ENCODE peak calls at places on chromosome 11, in six cellular contexts. One of them, this sample, is unnamed.

GRCh38 chr11:2862950-2863618 is 22.5 kb downstream of the CDKN1C start:
- DNase-seq in renal cortical epithelial cell: no peak
- DNase-seq in RCC 7860: no peak
- DNase-seq in T-cell: no peak
- DNase-seq in smooth muscle cell of the brain vasculature: no peak
- DNase-seq in NCI-H2029: no peak
- DNase-seq in this sample: peak

GRCh38 chr11:132631956-132632355 is 900.3 kb downstream of the OPCML start:
- DNase-seq in renal cortical epithelial cell: no peak
- DNase-seq in RCC 7860: no peak
- DNase-seq in T-cell: no peak
- DNase-seq in smooth muscle cell of the brain vasculature: no peak
- DNase-seq in NCI-H2029: no peak
- DNase-seq in this sample: no peak

GRCh38 chr11:46290021-46290420 is 12.6 kb downstream of the CREB3L1 start:
- DNase-seq in renal cortical epithelial cell: no peak
- DNase-seq in RCC 7860: no peak
- DNase-seq in T-cell: no peak
- DNase-seq in smooth muscle cell of the brain vasculature: no peak
- DNase-seq in NCI-H2029: no peak
- DNase-seq in this sample: no peak

GRCh38 chr11:43243901-43244300 is 67.9 kb upstream of the API5 start:
- DNase-seq in renal cortical epithelial cell: no peak
- DNase-seq in RCC 7860: no peak
- DNase-seq in T-cell: no peak
- DNase-seq in smooth muscle cell of the brain vasculature: no peak
- DNase-seq in NCI-H2029: no peak
- DNase-seq in this sample: no peak

GRCh38 chr11:129828301-129828836 is 12.7 kb downstream of the TMEM45B start:
- DNase-seq in renal cortical epithelial cell: peak
- DNase-seq in RCC 7860: peak
- DNase-seq in T-cell: no peak
- DNase-seq in smooth muscle cell of the brain vasculature: no peak
- DNase-seq in NCI-H2029: peak
- DNase-seq in this sample: no peak

GRCh38 chr11:3103076-3103475 is 45.9 kb upstream of the CARS1 start:
- DNase-seq in renal cortical epithelial cell: no peak
- DNase-seq in RCC 7860: no peak
- DNase-seq in T-cell: no peak
- DNase-seq in smooth muscle cell of the brain vasculature: no peak
- DNase-seq in NCI-H2029: no peak
- DNase-seq in this sample: no peak

GRCh38 chr11:4416306-4416705 is 22.8 kb upstream of the TRIM21 start:
- DNase-seq in renal cortical epithelial cell: no peak
- DNase-seq in RCC 7860: no peak
- DNase-seq in T-cell: no peak
- DNase-seq in smooth muscle cell of the brain vasculature: no peak
- DNase-seq in NCI-H2029: no peak
- DNase-seq in this sample: no peak

GRCh38 chr11:57163160-57163868 is 18.4 kb upstream of the LRRC55 start:
- DNase-seq in renal cortical epithelial cell: no peak
- DNase-seq in RCC 7860: no peak
- DNase-seq in T-cell: no peak
- DNase-seq in smooth muscle cell of the brain vasculature: no peak
- DNase-seq in NCI-H2029: no peak
- DNase-seq in this sample: no peak

GRCh38 chr11:113695207-113695606 is 10.9 kb downstream of the TMPRSS5 start:
- DNase-seq in renal cortical epithelial cell: no peak
- DNase-seq in RCC 7860: no peak
- DNase-seq in T-cell: no peak
- DNase-seq in smooth muscle cell of the brain vasculature: no peak
- DNase-seq in NCI-H2029: no peak
- DNase-seq in this sample: no peak

GRCh38 chr11:106999203-106999602 is 19.1 kb downstream of the GUCY1A2 start:
- DNase-seq in renal cortical epithelial cell: no peak
- DNase-seq in RCC 7860: no peak
- DNase-seq in T-cell: no peak
- DNase-seq in smooth muscle cell of the brain vasculature: no peak
- DNase-seq in NCI-H2029: no peak
- DNase-seq in this sample: no peak

GRCh38 chr11:72589802-72590761 is 84.1 kb downstream of the PDE2A start:
- DNase-seq in renal cortical epithelial cell: peak
- DNase-seq in RCC 7860: no peak
- DNase-seq in T-cell: peak
- DNase-seq in smooth muscle cell of the brain vasculature: no peak
- DNase-seq in NCI-H2029: no peak
- DNase-seq in this sample: peak

GRCh38 chr11:87477321-87477720 is 439.6 kb downstream of the TMEM135 start:
- DNase-seq in renal cortical epithelial cell: no peak
- DNase-seq in RCC 7860: no peak
- DNase-seq in T-cell: no peak
- DNase-seq in smooth muscle cell of the brain vasculature: no peak
- DNase-seq in NCI-H2029: no peak
- DNase-seq in this sample: no peak